ENCODE peak calls at places on chromosome 4, in six cellular contexts. One of them, this sample, is unnamed.

GRCh38 chr4:70927502-70928139 is 25.5 kb downstream of the MOB1B start:
- DNase-seq in A549: no peak
- DNase-seq in astrocyte: no peak
- DNase-seq in fibroblast of lung: no peak
- DNase-seq in GM06990: peak
- DNase-seq in hepatocyte: no peak
- DNase-seq in this sample: no peak

GRCh38 chr4:128819082-128819742 is 9.7 kb downstream of the JADE1 start:
- DNase-seq in A549: no peak
- DNase-seq in astrocyte: no peak
- DNase-seq in fibroblast of lung: no peak
- DNase-seq in GM06990: no peak
- DNase-seq in hepatocyte: no peak
- DNase-seq in this sample: no peak

GRCh38 chr4:81722229-81722900 is 250.7 kb upstream of the RASGEF1B start:
- DNase-seq in A549: no peak
- DNase-seq in astrocyte: no peak
- DNase-seq in fibroblast of lung: no peak
- DNase-seq in GM06990: no peak
- DNase-seq in hepatocyte: peak
- DNase-seq in this sample: no peak

GRCh38 chr4:8675383-8675782 is 82.8 kb downstream of the CPZ start:
- DNase-seq in A549: no peak
- DNase-seq in astrocyte: no peak
- DNase-seq in fibroblast of lung: no peak
- DNase-seq in GM06990: no peak
- DNase-seq in hepatocyte: peak
- DNase-seq in this sample: no peak

GRCh38 chr4:154927126-154927525 is 146.1 kb downstream of the RBM46 start:
- DNase-seq in A549: no peak
- DNase-seq in astrocyte: no peak
- DNase-seq in fibroblast of lung: no peak
- DNase-seq in GM06990: no peak
- DNase-seq in hepatocyte: no peak
- DNase-seq in this sample: no peak

GRCh38 chr4:86909540-86909939 is 17.3 kb upstream of the C4orf36 start:
- DNase-seq in A549: no peak
- DNase-seq in astrocyte: no peak
- DNase-seq in fibroblast of lung: no peak
- DNase-seq in GM06990: no peak
- DNase-seq in hepatocyte: no peak
- DNase-seq in this sample: no peak

GRCh38 chr4:60482921-60483351 is 717.2 kb upstream of the ADGRL3 start:
- DNase-seq in A549: no peak
- DNase-seq in astrocyte: no peak
- DNase-seq in fibroblast of lung: no peak
- DNase-seq in GM06990: no peak
- DNase-seq in hepatocyte: no peak
- DNase-seq in this sample: no peak

GRCh38 chr4:14294611-14295010 is 667.1 kb upstream of the BOD1L1 start:
- DNase-seq in A549: no peak
- DNase-seq in astrocyte: peak
- DNase-seq in fibroblast of lung: peak
- DNase-seq in GM06990: no peak
- DNase-seq in hepatocyte: no peak
- DNase-seq in this sample: no peak

GRCh38 chr4:110900206-110900769 is 277.4 kb upstream of the PITX2 start:
- DNase-seq in A549: no peak
- DNase-seq in astrocyte: no peak
- DNase-seq in fibroblast of lung: no peak
- DNase-seq in GM06990: no peak
- DNase-seq in hepatocyte: no peak
- DNase-seq in this sample: peak

GRCh38 chr4:173420324-173420752 is 21.4 kb upstream of the SCRG1 start:
- DNase-seq in A549: no peak
- DNase-seq in astrocyte: no peak
- DNase-seq in fibroblast of lung: peak
- DNase-seq in GM06990: no peak
- DNase-seq in hepatocyte: no peak
- DNase-seq in this sample: no peak

GRCh38 chr4:10715135-10715534 is 30.6 kb upstream of the CLNK start:
- DNase-seq in A549: no peak
- DNase-seq in astrocyte: no peak
- DNase-seq in fibroblast of lung: no peak
- DNase-seq in GM06990: no peak
- DNase-seq in hepatocyte: no peak
- DNase-seq in this sample: no peak

GRCh38 chr4:102168580-102168979 is 176.7 kb downstream of the SLC39A8 start:
- DNase-seq in A549: no peak
- DNase-seq in astrocyte: peak
- DNase-seq in fibroblast of lung: no peak
- DNase-seq in GM06990: no peak
- DNase-seq in hepatocyte: no peak
- DNase-seq in this sample: no peak

GRCh38 chr4:140497776-140498636 is at the start of gene MGAT4D:
- DNase-seq in A549: no peak
- DNase-seq in astrocyte: no peak
- DNase-seq in fibroblast of lung: no peak
- DNase-seq in GM06990: no peak
- DNase-seq in hepatocyte: peak
- DNase-seq in this sample: no peak

GRCh38 chr4:151676301-151676700 is 84.5 kb downstream of the GATB start:
- DNase-seq in A549: no peak
- DNase-seq in astrocyte: peak
- DNase-seq in fibroblast of lung: peak
- DNase-seq in GM06990: no peak
- DNase-seq in hepatocyte: no peak
- DNase-seq in this sample: peak

GRCh38 chr4:5635826-5636196 is 72.5 kb downstream of the EVC2 start:
- DNase-seq in A549: no peak
- DNase-seq in astrocyte: peak
- DNase-seq in fibroblast of lung: peak
- DNase-seq in GM06990: no peak
- DNase-seq in hepatocyte: no peak
- DNase-seq in this sample: no peak

GRCh38 chr4:53937918-53938317 is 126.5 kb downstream of the CHIC2 start:
- DNase-seq in A549: no peak
- DNase-seq in astrocyte: peak
- DNase-seq in fibroblast of lung: no peak
- DNase-seq in GM06990: no peak
- DNase-seq in hepatocyte: peak
- DNase-seq in this sample: no peak

GRCh38 chr4:156766846-156767245 is 204.8 kb downstream of the PDGFC start:
- DNase-seq in A549: no peak
- DNase-seq in astrocyte: peak
- DNase-seq in fibroblast of lung: peak
- DNase-seq in GM06990: no peak
- DNase-seq in hepatocyte: no peak
- DNase-seq in this sample: no peak
- TF ChIP-seq CTCF in A549: no peak
- TF ChIP-seq CTCF in astrocyte: no peak
- TF ChIP-seq CTCF in fibroblast of lung: no peak
- TF ChIP-seq CTCF in GM06990: no peak
- TF ChIP-seq CTCF in hepatocyte: no peak
- TF ChIP-seq CTCF in this sample: no peak

DNA sequence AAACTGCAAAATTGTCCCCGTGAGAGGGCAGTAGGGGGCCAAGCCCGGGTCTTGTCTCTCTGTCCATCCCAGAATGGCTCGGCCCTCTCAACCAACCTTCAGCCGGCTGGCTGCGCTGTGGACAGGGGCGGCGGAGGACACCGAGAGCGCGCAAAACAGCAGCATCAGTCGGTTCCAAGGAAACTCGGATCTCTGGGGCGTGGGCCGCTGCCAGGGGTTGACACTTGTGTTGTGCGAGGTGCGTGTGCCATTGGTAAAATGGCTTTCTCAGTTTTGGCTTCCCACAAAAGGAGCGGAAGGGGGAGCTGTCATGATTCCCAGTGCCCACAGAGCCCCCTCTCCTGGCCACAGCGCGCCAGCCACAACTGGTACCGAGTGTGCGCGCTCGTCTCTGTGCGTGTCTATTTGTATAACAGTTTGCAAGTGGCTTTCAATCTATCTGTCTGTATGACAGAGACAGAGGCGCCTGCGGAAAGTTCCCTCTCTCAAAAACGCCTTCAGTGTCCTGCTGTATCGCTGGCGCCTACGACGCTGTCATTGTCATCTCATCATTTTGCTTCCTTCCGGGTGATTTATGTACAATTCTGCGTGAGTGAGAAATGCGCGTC is 1.9 kb downstream of the DKK2 start:
- DNase-seq in A549: no peak
- DNase-seq in astrocyte: peak
- DNase-seq in fibroblast of lung: peak
- DNase-seq in GM06990: no peak
- DNase-seq in hepatocyte: peak
- DNase-seq in this sample: no peak
- H3K4me3 ChIP-seq in A549: no peak
- H3K4me3 ChIP-seq in astrocyte: peak
- H3K4me3 ChIP-seq in fibroblast of lung: peak
- H3K4me3 ChIP-seq in GM06990: no peak
- H3K4me3 ChIP-seq in hepatocyte: peak
- H3K4me3 ChIP-seq in this sample: peak

GRCh38 chr4:16448240-16448639 is 222.0 kb upstream of the TAPT1 start:
- DNase-seq in A549: no peak
- DNase-seq in astrocyte: no peak
- DNase-seq in fibroblast of lung: no peak
- DNase-seq in GM06990: no peak
- DNase-seq in hepatocyte: no peak
- DNase-seq in this sample: no peak

GRCh38 chr4:16439003-16439402 is 212.7 kb upstream of the TAPT1 start:
- DNase-seq in A549: no peak
- DNase-seq in astrocyte: peak
- DNase-seq in fibroblast of lung: no peak
- DNase-seq in GM06990: no peak
- DNase-seq in hepatocyte: no peak
- DNase-seq in this sample: no peak

GRCh38 chr4:16439771-16440170 is 213.5 kb upstream of the TAPT1 start:
- DNase-seq in A549: no peak
- DNase-seq in astrocyte: no peak
- DNase-seq in fibroblast of lung: no peak
- DNase-seq in GM06990: no peak
- DNase-seq in hepatocyte: peak
- DNase-seq in this sample: no peak

GRCh38 chr4:16442296-16442695 is 216.0 kb upstream of the TAPT1 start:
- DNase-seq in A549: no peak
- DNase-seq in astrocyte: peak
- DNase-seq in fibroblast of lung: no peak
- DNase-seq in GM06990: no peak
- DNase-seq in hepatocyte: no peak
- DNase-seq in this sample: no peak

DNA sequence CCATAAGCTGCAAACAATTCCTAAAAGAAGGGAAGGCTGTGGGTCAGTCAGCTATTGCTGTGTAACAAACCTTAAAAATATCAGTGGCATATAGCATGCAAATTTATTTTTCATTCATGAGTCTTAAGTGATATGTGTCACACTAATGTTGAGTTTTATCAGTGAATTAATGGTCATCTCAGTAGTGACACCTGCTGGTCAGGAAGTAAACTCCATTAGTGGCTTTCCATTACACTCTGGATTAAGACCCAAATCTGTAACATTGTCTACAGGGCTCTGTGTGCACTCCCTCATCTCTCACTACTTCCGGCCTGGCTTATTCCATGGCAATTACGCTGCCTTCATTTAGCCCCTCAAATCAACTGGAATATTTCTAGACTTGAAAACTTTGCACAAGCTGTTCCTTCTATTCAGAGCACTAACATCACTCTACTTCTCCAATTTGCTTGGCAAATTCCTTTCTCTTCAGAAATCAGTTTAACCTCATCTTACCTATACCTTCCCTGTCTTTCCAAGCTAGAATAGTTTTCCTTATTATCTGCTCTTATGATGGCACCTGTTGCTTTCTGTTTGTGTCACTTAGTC is 217.3 kb upstream of the TAPT1 start:
- DNase-seq in A549: peak
- DNase-seq in astrocyte: peak
- DNase-seq in fibroblast of lung: peak
- DNase-seq in GM06990: no peak
- DNase-seq in hepatocyte: peak
- DNase-seq in this sample: peak
- TF ChIP-seq CTCF in A549: peak
- TF ChIP-seq CTCF in astrocyte: peak
- TF ChIP-seq CTCF in fibroblast of lung: peak
- TF ChIP-seq CTCF in GM06990: peak
- TF ChIP-seq CTCF in hepatocyte: peak
- TF ChIP-seq CTCF in this sample: peak

GRCh38 chr4:150581611-150582010 is 340 bp upstream of the MAB21L2 start:
- DNase-seq in A549: no peak
- DNase-seq in astrocyte: peak
- DNase-seq in fibroblast of lung: peak
- DNase-seq in GM06990: no peak
- DNase-seq in hepatocyte: peak
- DNase-seq in this sample: no peak

GRCh38 chr4:150579591-150580234 is 2.2 kb upstream of the MAB21L2 start:
- DNase-seq in A549: no peak
- DNase-seq in astrocyte: peak
- DNase-seq in fibroblast of lung: peak
- DNase-seq in GM06990: peak
- DNase-seq in hepatocyte: peak
- DNase-seq in this sample: no peak

GRCh38 chr4:150578745-150579470 is 3.0 kb upstream of the MAB21L2 start:
- DNase-seq in A549: no peak
- DNase-seq in astrocyte: peak
- DNase-seq in fibroblast of lung: peak
- DNase-seq in GM06990: no peak
- DNase-seq in hepatocyte: peak
- DNase-seq in this sample: no peak

GRCh38 chr4:150581206-150581605 is 745 bp upstream of the MAB21L2 start:
- DNase-seq in A549: no peak
- DNase-seq in astrocyte: no peak
- DNase-seq in fibroblast of lung: peak
- DNase-seq in GM06990: no peak
- DNase-seq in hepatocyte: no peak
- DNase-seq in this sample: no peak

DNA sequence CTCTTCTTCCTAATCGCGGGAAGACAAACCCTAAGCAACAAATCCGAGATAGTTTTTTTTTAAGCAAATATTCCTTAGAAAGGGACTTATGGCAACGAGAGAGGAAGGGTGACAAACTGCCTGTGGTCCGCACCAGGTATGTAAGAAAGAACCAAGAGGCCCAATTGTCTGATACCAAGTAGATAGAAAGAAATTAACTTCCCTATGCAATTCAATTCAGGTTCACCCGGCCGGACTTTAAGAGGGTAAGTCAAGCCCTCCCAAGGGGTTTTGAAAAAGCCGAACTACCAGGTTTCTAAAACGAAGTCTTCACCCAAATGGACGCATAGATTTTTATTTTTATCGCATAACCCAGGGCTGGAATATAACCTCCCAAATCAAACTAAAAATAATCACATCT is 1.7 kb upstream of the MAB21L2 start:
- DNase-seq in A549: no peak
- DNase-seq in astrocyte: no peak
- DNase-seq in fibroblast of lung: no peak
- DNase-seq in GM06990: no peak
- DNase-seq in hepatocyte: no peak
- DNase-seq in this sample: no peak
- H3K4me3 ChIP-seq in A549: no peak
- H3K4me3 ChIP-seq in astrocyte: peak
- H3K4me3 ChIP-seq in fibroblast of lung: no peak
- H3K4me3 ChIP-seq in GM06990: no peak
- H3K4me3 ChIP-seq in hepatocyte: peak
- H3K4me3 ChIP-seq in this sample: no peak

This sample was measured in HFF-Myc.